ENCODE peak calls at places on chromosomes 2 and 18, in nine cellular contexts. H, Q, Z, R, C, Y, M, E and P are unnamed samples.

GRCh38 chr2:237456200-237456731 is 30.8 kb upstream of the MLPH start:
- DNase-seq in H (no peak), Q (no peak), Z (no peak), R (peak; percentile 37), C (no peak), Y (no peak), M (peak; percentile 44), E (no peak), P (no peak)

GRCh38 chr2:168913171-168913484 is 12.0 kb downstream of the G6PC2 start:
- DNase-seq in H (no peak), Q (no peak), Z (no peak), R (no peak), C (no peak), Y (no peak), M (no peak), E (no peak), P (no peak)

GRCh38 chr18:79329786-79330185 is 65.9 kb upstream of the NFATC1 start:
- DNase-seq in H (no peak), Q (no peak), Z (no peak), R (no peak), C (no peak), Y (no peak), M (no peak), E (no peak), P (no peak)

GRCh38 chr18:46555213-46555612 is 101.8 kb downstream of the LOXHD1 start:
- DNase-seq in H (no peak), Q (no peak), Z (no peak), R (no peak), C (no peak), Y (no peak), M (no peak), E (no peak), P (no peak)

GRCh38 chr18:10726198-10727068 is 200.6 kb downstream of the NAPG start:
- DNase-seq in H (peak; percentile 64), Q (no peak), Z (no peak), R (no peak), C (peak; percentile 64), Y (peak; percentile 83), M (peak; percentile 75), E (no peak), P (no peak)

GRCh38 chr2:72034353-72035095 is 113.1 kb downstream of the CYP26B1 start:
- DNase-seq in H (no peak), Q (no peak), Z (no peak), R (no peak), C (no peak), Y (no peak), M (no peak), E (no peak), P (no peak)

GRCh38 chr2:187079901-187080300 is 230.9 kb upstream of the ZSWIM2 start:
- DNase-seq in H (no peak), Q (no peak), Z (no peak), R (no peak), C (no peak), Y (no peak), M (no peak), E (no peak), P (no peak)

GRCh38 chr2:168072626-168073303 is 174.6 kb downstream of the STK39 start:
- DNase-seq in H (no peak), Q (no peak), Z (no peak), R (no peak), C (no peak), Y (no peak), M (no peak), E (no peak), P (no peak)